ENCODE peak calls at places on chromosomes 13 and 19, in four cellular contexts. J is HT1080, E is sciatic nerve, N is neuronal stem cell. Q is an unnamed sample.

GRCh38 chr19:32669205-32669785 is 5.7 kb downstream of the ANKRD27 start:
- DNase-seq in J (no peak), E (no peak), N (no peak), Q (no peak)

GRCh38 chr13:85659493-85659892 is 139.7 kb downstream of the SLITRK6 start:
- DNase-seq in J (no peak), E (no peak), N (no peak), Q (no peak)

GRCh38 chr13:59459972-59460371 is 703.8 kb downstream of the DIAPH3 start:
- DNase-seq in J (no peak), E (no peak), N (no peak), Q (no peak)

GRCh38 chr13:68358218-68358817 is 1128.2 kb upstream of the PCDH9 start:
- DNase-seq in J (no peak), E (no peak), N (no peak), Q (no peak)

GRCh38 chr19:13430790-13431582 is 75.3 kb downstream of the CACNA1A start:
- DNase-seq in J (peak; percentile 26), E (no peak), N (peak; percentile 17), Q (peak; percentile 80)

GRCh38 chr19:56670961-56671612 is 470 bp downstream of the ZNF835 start:
- DNase-seq in J (no peak), E (no peak), N (peak; percentile 6), Q (no peak)

GRCh38 chr19:13015361-13016231 is 20.3 kb downstream of the NFIX start:
- DNase-seq in J (no peak), E (no peak), N (no peak), Q (no peak)

GRCh38 chr19:53977991-53978731 is 13.3 kb upstream of the CACNG6 start:
- DNase-seq in J (peak; percentile 99), E (peak; percentile 66), N (peak; percentile 98), Q (peak; percentile 87)

GRCh38 chr13:113785051-113786010 is 26.3 kb downstream of the TMEM255B start:
- DNase-seq in J (peak; percentile 100), E (peak; percentile 42), N (no peak), Q (peak; percentile 68)

GRCh38 chr13:55084630-55085029 is 2056.0 kb downstream of the OLFM4 start:
- DNase-seq in J (no peak), E (no peak), N (no peak), Q (no peak)

GRCh38 chr13:98298599-98298998 is 121.5 kb upstream of the RNF113B start:
- DNase-seq in J (no peak), E (no peak), N (no peak), Q (no peak)

GRCh38 chr13:31485183-31485582 is 254.1 kb upstream of the RXFP2 start:
- DNase-seq in J (peak; percentile 65), E (no peak), N (no peak), Q (no peak)

GRCh38 chr19:32830231-32831014 is 39.1 kb downstream of the SLC7A9 start:
- DNase-seq in J (peak; percentile 92), E (no peak), N (no peak), Q (no peak)

GRCh38 chr13:75913925-75914324 is 277.8 kb downstream of the LMO7 start:
- DNase-seq in J (no peak), E (no peak), N (no peak), Q (no peak)

GRCh38 chr13:43016226-43016625 is 7.2 kb upstream of the DNAJC15 start:
- DNase-seq in J (no peak), E (no peak), N (no peak), Q (no peak)

GRCh38 chr19:47109541-47110375 is 3.8 kb downstream of the ZC3H4 start:
- DNase-seq in J (no peak), E (no peak), N (no peak), Q (no peak)

GRCh38 chr13:39773833-39774232 is 118.4 kb downstream of the COG6 start:
- DNase-seq in J (peak; percentile 46), E (no peak), N (no peak), Q (no peak)

GRCh38 chr19:18464646-18465045 is 26.7 kb upstream of the ISYNA1 start:
- DNase-seq in J (peak; percentile 50), E (peak; percentile 84), N (no peak), Q (peak; percentile 92)

GRCh38 chr13:44484562-44485164 is 91.5 kb downstream of the TSC22D1 start:
- DNase-seq in J (no peak), E (no peak), N (no peak), Q (no peak)

GRCh38 chr13:31638577-31638976 is 100.7 kb upstream of the RXFP2 start:
- DNase-seq in J (peak; percentile 95), E (no peak), N (no peak), Q (no peak)

Q was measured in posterior vena cava.